ENCODE peak calls at places on chromosomes 3 and 15, in four cellular contexts. One of them, this sample, is unnamed.

GRCh38 chr3:194313642-194314430 is 37.3 kb downstream of the CPN2 start:
- DNase-seq in stimulated activated CD8-positive, alpha-beta memory T cell treated with anti-CD3 and anti-CD28 coated beads, Interleukin-15, amount 100 ng/mL, for 4 hours: no peak
- DNase-seq in cardiac fibroblast: peak
- DNase-seq in cardiac muscle cell: no peak
- DNase-seq in this sample: peak

GRCh38 chr3:185807455-185808068 is 17.3 kb downstream of the IGF2BP2 start:
- DNase-seq in cardiac fibroblast: peak
- DNase-seq in stimulated activated CD8-positive, alpha-beta memory T cell treated with anti-CD3 and anti-CD28 coated beads, Interleukin-15, amount 100 ng/mL, for 4 hours: no peak
- DNase-seq in cardiac muscle cell: no peak
- DNase-seq in this sample: no peak

GRCh38 chr3:20041197-20041780 is 1.0 kb downstream of the KAT2B start:
- DNase-seq in cardiac muscle cell: peak
- DNase-seq in stimulated activated CD8-positive, alpha-beta memory T cell treated with anti-CD3 and anti-CD28 coated beads, Interleukin-15, amount 100 ng/mL, for 4 hours: peak
- DNase-seq in cardiac fibroblast: peak
- DNase-seq in this sample: peak

GRCh38 chr3:72678892-72679291 is 169.4 kb downstream of the SHQ1 start:
- DNase-seq in stimulated activated CD8-positive, alpha-beta memory T cell treated with anti-CD3 and anti-CD28 coated beads, Interleukin-15, amount 100 ng/mL, for 4 hours: no peak
- DNase-seq in cardiac fibroblast: no peak
- DNase-seq in cardiac muscle cell: no peak
- DNase-seq in this sample: no peak

GRCh38 chr15:66729339-66729951 is 27.4 kb downstream of the SMAD6 start:
- DNase-seq in stimulated activated CD8-positive, alpha-beta memory T cell treated with anti-CD3 and anti-CD28 coated beads, Interleukin-15, amount 100 ng/mL, for 4 hours: no peak
- DNase-seq in cardiac muscle cell: no peak
- DNase-seq in cardiac fibroblast: no peak
- DNase-seq in this sample: peak

GRCh38 chr3:15498461-15499214 is 22.9 kb downstream of the COLQ start:
- DNase-seq in cardiac fibroblast: no peak
- DNase-seq in stimulated activated CD8-positive, alpha-beta memory T cell treated with anti-CD3 and anti-CD28 coated beads, Interleukin-15, amount 100 ng/mL, for 4 hours: no peak
- DNase-seq in cardiac muscle cell: no peak
- DNase-seq in this sample: no peak

GRCh38 chr15:88695046-88695445 is 56.2 kb downstream of the ISG20 start:
- DNase-seq in stimulated activated CD8-positive, alpha-beta memory T cell treated with anti-CD3 and anti-CD28 coated beads, Interleukin-15, amount 100 ng/mL, for 4 hours: no peak
- DNase-seq in cardiac fibroblast: no peak
- DNase-seq in cardiac muscle cell: no peak
- DNase-seq in this sample: no peak

GRCh38 chr3:14913926-14914776 is 33.2 kb upstream of the NR2C2 start:
- DNase-seq in cardiac muscle cell: no peak
- DNase-seq in cardiac fibroblast: no peak
- DNase-seq in stimulated activated CD8-positive, alpha-beta memory T cell treated with anti-CD3 and anti-CD28 coated beads, Interleukin-15, amount 100 ng/mL, for 4 hours: no peak
- DNase-seq in this sample: no peak

GRCh38 chr3:65532164-65532563 is 506.6 kb downstream of the MAGI1 start:
- DNase-seq in cardiac fibroblast: no peak
- DNase-seq in cardiac muscle cell: no peak
- DNase-seq in stimulated activated CD8-positive, alpha-beta memory T cell treated with anti-CD3 and anti-CD28 coated beads, Interleukin-15, amount 100 ng/mL, for 4 hours: no peak
- DNase-seq in this sample: no peak

GRCh38 chr3:48528043-48528442 is 24.1 kb upstream of the SHISA5 start:
- DNase-seq in cardiac fibroblast: no peak
- DNase-seq in stimulated activated CD8-positive, alpha-beta memory T cell treated with anti-CD3 and anti-CD28 coated beads, Interleukin-15, amount 100 ng/mL, for 4 hours: no peak
- DNase-seq in cardiac muscle cell: no peak
- DNase-seq in this sample: no peak

GRCh38 chr15:38707802-38708671 is 143.4 kb upstream of the RASGRP1 start:
- DNase-seq in cardiac fibroblast: peak
- DNase-seq in stimulated activated CD8-positive, alpha-beta memory T cell treated with anti-CD3 and anti-CD28 coated beads, Interleukin-15, amount 100 ng/mL, for 4 hours: no peak
- DNase-seq in cardiac muscle cell: peak
- DNase-seq in this sample: no peak

GRCh38 chr15:69400850-69401249 is 13.3 kb upstream of the KIF23 start:
- DNase-seq in cardiac muscle cell: no peak
- DNase-seq in cardiac fibroblast: no peak
- DNase-seq in stimulated activated CD8-positive, alpha-beta memory T cell treated with anti-CD3 and anti-CD28 coated beads, Interleukin-15, amount 100 ng/mL, for 4 hours: no peak
- DNase-seq in this sample: no peak

GRCh38 chr3:106759686-106760085 is 617.6 kb upstream of the CCDC54 start:
- DNase-seq in cardiac muscle cell: no peak
- DNase-seq in stimulated activated CD8-positive, alpha-beta memory T cell treated with anti-CD3 and anti-CD28 coated beads, Interleukin-15, amount 100 ng/mL, for 4 hours: no peak
- DNase-seq in cardiac fibroblast: no peak
- DNase-seq in this sample: no peak

GRCh38 chr15:48533982-48534381 is 111.5 kb downstream of the FBN1 start:
- DNase-seq in cardiac fibroblast: peak
- DNase-seq in cardiac muscle cell: peak
- DNase-seq in stimulated activated CD8-positive, alpha-beta memory T cell treated with anti-CD3 and anti-CD28 coated beads, Interleukin-15, amount 100 ng/mL, for 4 hours: no peak
- DNase-seq in this sample: no peak

GRCh38 chr3:36648241-36649034 is 115.9 kb downstream of the DCLK3 start:
- DNase-seq in cardiac fibroblast: peak
- DNase-seq in stimulated activated CD8-positive, alpha-beta memory T cell treated with anti-CD3 and anti-CD28 coated beads, Interleukin-15, amount 100 ng/mL, for 4 hours: no peak
- DNase-seq in cardiac muscle cell: no peak
- DNase-seq in this sample: no peak

GRCh38 chr3:42680256-42680655 is 5.1 kb upstream of the KLHL40 start:
- DNase-seq in cardiac fibroblast: no peak
- DNase-seq in cardiac muscle cell: no peak
- DNase-seq in stimulated activated CD8-positive, alpha-beta memory T cell treated with anti-CD3 and anti-CD28 coated beads, Interleukin-15, amount 100 ng/mL, for 4 hours: no peak
- DNase-seq in this sample: no peak

GRCh38 chr3:186320862-186321568 is 41.0 kb downstream of the DGKG start:
- DNase-seq in cardiac muscle cell: no peak
- DNase-seq in cardiac fibroblast: no peak
- DNase-seq in stimulated activated CD8-positive, alpha-beta memory T cell treated with anti-CD3 and anti-CD28 coated beads, Interleukin-15, amount 100 ng/mL, for 4 hours: no peak
- DNase-seq in this sample: no peak

GRCh38 chr3:179671709-179672337 is 19.0 kb downstream of the USP13 start:
- DNase-seq in cardiac muscle cell: no peak
- DNase-seq in cardiac fibroblast: peak
- DNase-seq in stimulated activated CD8-positive, alpha-beta memory T cell treated with anti-CD3 and anti-CD28 coated beads, Interleukin-15, amount 100 ng/mL, for 4 hours: no peak
- DNase-seq in this sample: no peak

GRCh38 chr3:133547432-133548041 is 25.9 kb upstream of the CDV3 start:
- DNase-seq in stimulated activated CD8-positive, alpha-beta memory T cell treated with anti-CD3 and anti-CD28 coated beads, Interleukin-15, amount 100 ng/mL, for 4 hours: no peak
- DNase-seq in cardiac muscle cell: peak
- DNase-seq in cardiac fibroblast: peak
- DNase-seq in this sample: no peak

GRCh38 chr3:59573911-59574310 is 524.1 kb upstream of the CFAP20DC start:
- DNase-seq in cardiac fibroblast: peak
- DNase-seq in stimulated activated CD8-positive, alpha-beta memory T cell treated with anti-CD3 and anti-CD28 coated beads, Interleukin-15, amount 100 ng/mL, for 4 hours: no peak
- DNase-seq in cardiac muscle cell: no peak
- DNase-seq in this sample: no peak

GRCh38 chr3:105938101-105938500 is 69.3 kb upstream of the CBLB start:
- DNase-seq in cardiac muscle cell: no peak
- DNase-seq in cardiac fibroblast: peak
- DNase-seq in stimulated activated CD8-positive, alpha-beta memory T cell treated with anti-CD3 and anti-CD28 coated beads, Interleukin-15, amount 100 ng/mL, for 4 hours: no peak
- DNase-seq in this sample: no peak

GRCh38 chr3:64687381-64687780 is 419 bp downstream of the ADAMTS9 start:
- DNase-seq in cardiac fibroblast: no peak
- DNase-seq in stimulated activated CD8-positive, alpha-beta memory T cell treated with anti-CD3 and anti-CD28 coated beads, Interleukin-15, amount 100 ng/mL, for 4 hours: no peak
- DNase-seq in cardiac muscle cell: no peak
- DNase-seq in this sample: peak

GRCh38 chr3:125136515-125136914 is 76.0 kb downstream of the SLC12A8 start:
- DNase-seq in cardiac fibroblast: no peak
- DNase-seq in cardiac muscle cell: no peak
- DNase-seq in stimulated activated CD8-positive, alpha-beta memory T cell treated with anti-CD3 and anti-CD28 coated beads, Interleukin-15, amount 100 ng/mL, for 4 hours: no peak
- DNase-seq in this sample: no peak

GRCh38 chr3:132311860-132312259 is 5.3 kb upstream of the ACP3 start:
- DNase-seq in cardiac muscle cell: no peak
- DNase-seq in stimulated activated CD8-positive, alpha-beta memory T cell treated with anti-CD3 and anti-CD28 coated beads, Interleukin-15, amount 100 ng/mL, for 4 hours: no peak
- DNase-seq in cardiac fibroblast: peak
- DNase-seq in this sample: no peak

GRCh38 chr3:882526-882925 is 210.3 kb upstream of the CNTN6 start:
- DNase-seq in stimulated activated CD8-positive, alpha-beta memory T cell treated with anti-CD3 and anti-CD28 coated beads, Interleukin-15, amount 100 ng/mL, for 4 hours: no peak
- DNase-seq in cardiac fibroblast: no peak
- DNase-seq in cardiac muscle cell: no peak
- DNase-seq in this sample: no peak

GRCh38 chr3:156681003-156681402 is 6.6 kb downstream of the TIPARP start:
- DNase-seq in cardiac muscle cell: no peak
- DNase-seq in cardiac fibroblast: peak
- DNase-seq in stimulated activated CD8-positive, alpha-beta memory T cell treated with anti-CD3 and anti-CD28 coated beads, Interleukin-15, amount 100 ng/mL, for 4 hours: no peak
- DNase-seq in this sample: no peak

GRCh38 chr15:76376029-76376428 is 39.5 kb downstream of the ISL2 start:
- DNase-seq in stimulated activated CD8-positive, alpha-beta memory T cell treated with anti-CD3 and anti-CD28 coated beads, Interleukin-15, amount 100 ng/mL, for 4 hours: no peak
- DNase-seq in cardiac fibroblast: no peak
- DNase-seq in cardiac muscle cell: peak
- DNase-seq in this sample: no peak

GRCh38 chr15:76347507-76348055 is 11.0 kb downstream of the ISL2 start:
- DNase-seq in stimulated activated CD8-positive, alpha-beta memory T cell treated with anti-CD3 and anti-CD28 coated beads, Interleukin-15, amount 100 ng/mL, for 4 hours: no peak
- DNase-seq in cardiac muscle cell: peak
- DNase-seq in cardiac fibroblast: no peak
- DNase-seq in this sample: no peak

GRCh38 chr3:80424951-80425350 is 657.2 kb upstream of the ROBO1 start:
- DNase-seq in cardiac fibroblast: no peak
- DNase-seq in stimulated activated CD8-positive, alpha-beta memory T cell treated with anti-CD3 and anti-CD28 coated beads, Interleukin-15, amount 100 ng/mL, for 4 hours: no peak
- DNase-seq in cardiac muscle cell: no peak
- DNase-seq in this sample: no peak

GRCh38 chr15:94937243-94937642 is 705.9 kb downstream of the MCTP2 start:
- DNase-seq in cardiac muscle cell: no peak
- DNase-seq in cardiac fibroblast: no peak
- DNase-seq in stimulated activated CD8-positive, alpha-beta memory T cell treated with anti-CD3 and anti-CD28 coated beads, Interleukin-15, amount 100 ng/mL, for 4 hours: no peak
- DNase-seq in this sample: no peak

GRCh38 chr15:44084171-44084570 is 110.9 kb downstream of the FRMD5 start:
- DNase-seq in stimulated activated CD8-positive, alpha-beta memory T cell treated with anti-CD3 and anti-CD28 coated beads, Interleukin-15, amount 100 ng/mL, for 4 hours: no peak
- DNase-seq in cardiac fibroblast: no peak
- DNase-seq in cardiac muscle cell: no peak
- DNase-seq in this sample: no peak

GRCh38 chr3:38153986-38154608 is 11.2 kb upstream of the OXSR1 start:
- DNase-seq in cardiac fibroblast: peak
- DNase-seq in cardiac muscle cell: no peak
- DNase-seq in stimulated activated CD8-positive, alpha-beta memory T cell treated with anti-CD3 and anti-CD28 coated beads, Interleukin-15, amount 100 ng/mL, for 4 hours: no peak
- DNase-seq in this sample: no peak

GRCh38 chr3:196210673-196211556 is at the start of gene ZDHHC19:
- DNase-seq in cardiac fibroblast: no peak
- DNase-seq in cardiac muscle cell: peak
- DNase-seq in stimulated activated CD8-positive, alpha-beta memory T cell treated with anti-CD3 and anti-CD28 coated beads, Interleukin-15, amount 100 ng/mL, for 4 hours: no peak
- DNase-seq in this sample: no peak

GRCh38 chr3:159732172-159733111 is 256.2 kb upstream of the IL12A start:
- DNase-seq in stimulated activated CD8-positive, alpha-beta memory T cell treated with anti-CD3 and anti-CD28 coated beads, Interleukin-15, amount 100 ng/mL, for 4 hours: no peak
- DNase-seq in cardiac fibroblast: peak
- DNase-seq in cardiac muscle cell: peak
- DNase-seq in this sample: no peak

This sample was measured in aorta.